ENCODE peak calls at places on chromosomes 3 and 15, in eight cellular contexts. J, R, I, F, W, N, S and U are unnamed samples.

GRCh38 chr3:49357466-49358216 is 512 bp downstream of the GPX1 start:
- DNase-seq in J (peak), R (peak), I (no peak), F (peak), W (peak), N (peak), S (peak), U (peak)

GRCh38 chr3:4977001-4977888 is 2.0 kb upstream of the BHLHE40 start:
- DNase-seq in J (peak), R (peak), I (peak), F (peak), W (peak), N (peak), S (no peak), U (peak)

GRCh38 chr3:187979543-187979942 is 174.4 kb upstream of the LPP start:
- DNase-seq in J (no peak), R (no peak), I (peak), F (no peak), W (no peak), N (no peak), S (no peak), U (no peak)

GRCh38 chr15:75647370-75648155 is at the start of gene SNX33:
- DNase-seq in J (peak), R (peak), I (peak), F (peak), W (peak), N (peak), S (no peak), U (peak)

GRCh38 chr3:59605944-59606534 is 556.2 kb upstream of the CFAP20DC start:
- DNase-seq in J (no peak), R (no peak), I (no peak), F (no peak), W (no peak), N (no peak), S (no peak), U (no peak)

GRCh38 chr3:182092662-182093262 is 381.0 kb downstream of the SOX2 start:
- DNase-seq in J (peak), R (no peak), I (peak), F (no peak), W (no peak), N (no peak), S (no peak), U (no peak)

GRCh38 chr3:127000128-127000527 is 17.2 kb downstream of the PLXNA1 start:
- DNase-seq in J (no peak), R (peak), I (no peak), F (no peak), W (no peak), N (no peak), S (no peak), U (no peak)

GRCh38 chr3:139427283-139428060 is 38.0 kb upstream of the COPB2 start:
- DNase-seq in J (peak), R (peak), I (peak), F (peak), W (no peak), N (peak), S (peak), U (peak)

GRCh38 chr3:155179966-155180757 is 100.0 kb downstream of the MME start:
- DNase-seq in J (no peak), R (no peak), I (no peak), F (no peak), W (no peak), N (no peak), S (no peak), U (no peak)

GRCh38 chr3:194305356-194306108 is 45.6 kb downstream of the CPN2 start:
- DNase-seq in J (no peak), R (no peak), I (peak), F (no peak), W (no peak), N (no peak), S (no peak), U (no peak)

GRCh38 chr3:186165331-186165730 is 56.4 kb upstream of the ETV5 start:
- DNase-seq in J (no peak), R (no peak), I (no peak), F (no peak), W (no peak), N (no peak), S (no peak), U (no peak)

GRCh38 chr3:128965280-128965679 is 28.6 kb downstream of the CFAP92 start:
- DNase-seq in J (no peak), R (no peak), I (no peak), F (no peak), W (no peak), N (no peak), S (no peak), U (no peak)

GRCh38 chr3:192409203-192409837 is 318.0 kb downstream of the FGF12 start:
- DNase-seq in J (peak), R (no peak), I (no peak), F (peak), W (peak), N (peak), S (no peak), U (peak)

GRCh38 chr3:42763023-42763422 is 10.0 kb downstream of the CCDC13 start:
- DNase-seq in J (no peak), R (no peak), I (peak), F (peak), W (no peak), N (no peak), S (no peak), U (no peak)

GRCh38 chr3:172448661-172449467 is 608 bp upstream of the GHSR start:
- DNase-seq in J (no peak), R (no peak), I (no peak), F (no peak), W (peak), N (no peak), S (no peak), U (no peak)

GRCh38 chr3:28150465-28151206 is 90.8 kb upstream of the CMC1 start:
- DNase-seq in J (no peak), R (no peak), I (no peak), F (peak), W (no peak), N (no peak), S (no peak), U (no peak)

GRCh38 chr15:78206326-78207109 is 27.8 kb downstream of the ACSBG1 start:
- DNase-seq in J (no peak), R (peak), I (no peak), F (peak), W (no peak), N (no peak), S (no peak), U (no peak)